ENCODE peak calls at places on chromosomes 16 and 17, in four cellular contexts. A is AG09319; H is CD4-positive, alpha-beta memory T cell; M is amygdala. W is an unnamed sample.

GRCh38 chr17:17822189-17822978 is 14.4 kb downstream of the SREBF1 start:
- DNase-seq in A (peak; percentile 75), M (peak; percentile 77), H (no peak), W (peak; percentile 78)

GRCh38 chr17:34581446-34582184 is 2.2 kb downstream of the TMEM132E start:
- DNase-seq in A (no peak), H (no peak), M (no peak), W (no peak)

GRCh38 chr16:48393843-48394703 is 8.9 kb upstream of the SIAH1 start:
- DNase-seq in H (no peak), M (peak; percentile 48), A (no peak), W (peak; percentile 73)

GRCh38 chr17:7548585-7549400 is at the start of gene TNFSF12:
- DNase-seq in M (no peak), A (no peak), H (peak; percentile 38), W (no peak)

GRCh38 chr17:731943-732787 is at the start of gene TLCD3A:
- DNase-seq in M (no peak), H (peak; percentile 34), A (no peak), W (peak; percentile 44)

GRCh38 chr17:28524476-28525415 is 18.6 kb downstream of the FOXN1 start:
- DNase-seq in M (no peak), H (no peak), A (peak; percentile 4), W (no peak)

GRCh38 chr16:85428168-85428898 is 184.8 kb upstream of the GSE1 start:
- DNase-seq in A (no peak), M (no peak), H (no peak), W (peak; percentile 62)

GRCh38 chr17:12402963-12403622 is 262.6 kb upstream of the MYOCD start:
- DNase-seq in M (no peak), H (no peak), A (peak; percentile 37), W (no peak)

GRCh38 chr16:85465328-85466307 is 147.5 kb upstream of the GSE1 start:
- DNase-seq in M (no peak), H (no peak), A (peak; percentile 18), W (no peak)

GRCh38 chr16:11004957-11005610 is 60.7 kb downstream of the CLEC16A start:
- DNase-seq in H (no peak), M (no peak), A (no peak), W (no peak)

GRCh38 chr17:49850772-49851386 is 3.0 kb upstream of the TAC4 start:
- DNase-seq in H (no peak), M (no peak), A (no peak), W (peak; percentile 87)

GRCh38 chr16:31108035-31108793 is at the start of gene BCKDK:
- DNase-seq in M (no peak), A (no peak), H (peak; percentile 43), W (peak; percentile 94)

GRCh38 chr16:27404163-27404823 is 2.3 kb downstream of the IL21R start:
- DNase-seq in H (no peak), M (no peak), A (no peak), W (no peak)

GRCh38 chr16:11799509-11800384 is 2.7 kb upstream of the ZC3H7A start:
- DNase-seq in H (no peak), M (no peak), A (no peak), W (no peak)

GRCh38 chr16:47778106-47778803 is 317.1 kb downstream of the PHKB start:
- DNase-seq in H (no peak), M (no peak), A (no peak), W (no peak)

GRCh38 chr17:82734987-82735866 is at the start of gene FN3K:
- DNase-seq in M (no peak), A (no peak), H (no peak), W (peak; percentile 93)

GRCh38 chr17:5832886-5833285 is 237.3 kb upstream of the WSCD1 start:
- DNase-seq in A (peak; percentile 29), H (peak; percentile 9), M (no peak), W (no peak)

GRCh38 chr17:38417210-38417951 is 10.9 kb upstream of the ARHGAP23 start:
- DNase-seq in A (no peak), H (no peak), M (no peak), W (no peak)

GRCh38 chr17:4607773-4608187 is 23.5 kb downstream of the SMTNL2 start:
- DNase-seq in A (no peak), H (no peak), M (no peak), W (no peak)